ENCODE peak calls at places on chromosomes 12 and 14, in six cellular contexts. C is endothelial cell of umbilical vein, M is K562, K is A549, G is HepG2, F is H1. W is an unnamed sample.

GRCh38 chr14:104085032-104085888 is at the start of gene ASPG:
- DNase-seq in C (no peak), M (peak), K (peak), G (no peak), F (peak), W (peak)

GRCh38 chr14:64951724-64952123 is 9.2 kb upstream of the GPX2 start:
- DNase-seq in C (no peak), M (no peak), K (no peak), G (no peak), F (no peak), W (no peak)

GRCh38 chr12:5965950-5966383 is 20.9 kb upstream of the ANO2 start:
- DNase-seq in C (peak), M (peak), K (peak), G (peak), F (peak), W (peak)

GRCh38 chr12:51977320-51977753 is 25.8 kb downstream of the ACVR1B start:
- DNase-seq in C (no peak), M (no peak), K (no peak), G (peak), F (no peak), W (no peak)

GRCh38 chr14:90451953-90452352 is 55.1 kb downstream of the CALM1 start:
- DNase-seq in C (no peak), M (no peak), K (no peak), G (no peak), F (no peak), W (no peak)

GRCh38 chr14:63893701-63894458 is 41.1 kb downstream of the SYNE2 start:
- DNase-seq in C (peak), M (no peak), K (no peak), G (no peak), F (no peak), W (no peak)

GRCh38 chr12:108930756-108931155 is 50.9 kb downstream of the DAO start:
- DNase-seq in C (no peak), M (no peak), K (no peak), G (no peak), F (no peak), W (no peak)

GRCh38 chr12:6229823-6230222 is 29.6 kb downstream of the CD9 start:
- DNase-seq in C (peak), M (no peak), K (no peak), G (peak), F (no peak), W (no peak)

GRCh38 chr12:51847830-51848727 is at the start of gene FIGNL2:
- DNase-seq in C (peak), M (peak), K (peak), G (no peak), F (peak), W (peak)

GRCh38 chr14:88352299-88353097 is 29.4 kb upstream of the KCNK10 start:
- DNase-seq in C (no peak), M (no peak), K (no peak), G (no peak), F (no peak), W (no peak)

GRCh38 chr14:39025810-39026627 is 77.0 kb downstream of the SEC23A start:
- DNase-seq in C (peak), M (no peak), K (no peak), G (peak), F (no peak), W (no peak)

GRCh38 chr12:132390287-132391076 is 61.1 kb upstream of the GALNT9 start:
- DNase-seq in C (no peak), M (no peak), K (no peak), G (no peak), F (no peak), W (no peak)

GRCh38 chr14:21987937-21988336 is 314.3 kb upstream of the OR4E1 start:
- DNase-seq in C (peak), M (peak), K (peak), G (peak), F (no peak), W (peak)
- TF ChIP-seq CTCF in C (peak), M (peak), K (peak), G (peak), F (no peak), W (peak)

GRCh38 chr12:95215925-95216324 is 1.3 kb downstream of the FGD6 start:
- DNase-seq in C (peak), M (no peak), K (peak), G (peak), F (no peak), W (no peak)
- TF ChIP-seq JUN in C (no peak), M (no peak), K (no peak), G (no peak), F (no peak), W (no peak)

DNA sequence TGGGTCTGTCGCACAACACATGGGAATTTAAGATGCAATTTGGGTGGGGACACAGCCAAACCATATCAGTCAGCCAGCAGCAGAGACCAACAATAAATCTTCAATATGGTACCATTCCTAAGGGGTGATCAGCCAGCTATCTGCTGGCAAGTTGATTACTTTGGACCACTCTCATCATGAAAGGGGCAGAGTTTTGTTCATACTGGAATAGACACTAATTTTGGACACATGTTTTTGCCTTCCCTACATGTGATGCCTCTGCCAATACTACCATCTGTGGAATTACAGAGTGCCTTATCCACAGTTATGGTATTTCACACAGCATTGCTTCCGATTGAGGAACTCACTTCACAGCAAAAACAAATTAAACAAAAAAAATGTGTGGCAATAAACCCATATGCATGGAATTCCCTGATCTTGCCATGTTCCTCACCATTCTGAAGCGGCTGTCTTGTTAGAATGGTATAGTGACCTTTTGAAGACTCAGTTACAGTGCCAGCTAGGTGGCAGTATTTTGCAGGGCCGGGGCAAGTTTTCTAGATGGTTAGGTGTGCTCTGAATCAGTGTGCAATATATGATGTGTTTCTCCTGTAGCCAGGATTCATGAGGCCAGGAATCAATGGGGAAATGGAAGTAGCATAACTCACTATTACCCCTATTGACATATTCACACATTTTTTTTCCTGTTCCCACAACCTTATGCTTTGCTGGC is 179.0 kb upstream of the IGF1 start:
- DNase-seq in C (no peak), M (no peak), K (no peak), G (no peak), F (no peak), W (no peak)
- TF ChIP-seq CTCF in C (no peak), M (no peak), K (no peak), G (peak), F (no peak), W (no peak)

GRCh38 chr14:94129758-94130414 is 482 bp upstream of the IFI27L2 start:
- DNase-seq in C (peak), M (peak), K (peak), G (no peak), F (peak), W (no peak)
- TF ChIP-seq JUN in C (no peak), M (no peak), K (no peak), G (no peak), F (no peak), W (no peak)

GRCh38 chr12:48787791-48788521 is 933 bp downstream of the ADCY6 start:
- DNase-seq in C (no peak), M (no peak), K (no peak), G (no peak), F (peak), W (no peak)
- TF ChIP-seq CTCF in C (no peak), M (no peak), K (no peak), G (no peak), F (no peak), W (no peak)

GRCh38 chr12:79451365-79451764 is 239.4 kb downstream of the PAWR start:
- DNase-seq in C (no peak), M (no peak), K (no peak), G (no peak), F (no peak), W (no peak)
- TF ChIP-seq JUN in C (no peak), M (no peak), K (no peak), G (no peak), F (no peak), W (no peak)

GRCh38 chr14:23013056-23014054 is 3.4 kb upstream of the C14orf93 start:
- DNase-seq in C (no peak), M (no peak), K (no peak), G (no peak), F (no peak), W (no peak)
- TF ChIP-seq CTCF in C (no peak), M (no peak), K (no peak), G (no peak), F (no peak), W (no peak)

GRCh38 chr12:124130717-124131670 is 158.0 kb downstream of the ZNF664 start:
- DNase-seq in C (no peak), M (no peak), K (peak), G (peak), F (no peak), W (peak)
- TF ChIP-seq JUN in C (no peak), M (no peak), K (no peak), G (peak), F (no peak), W (no peak)

DNA sequence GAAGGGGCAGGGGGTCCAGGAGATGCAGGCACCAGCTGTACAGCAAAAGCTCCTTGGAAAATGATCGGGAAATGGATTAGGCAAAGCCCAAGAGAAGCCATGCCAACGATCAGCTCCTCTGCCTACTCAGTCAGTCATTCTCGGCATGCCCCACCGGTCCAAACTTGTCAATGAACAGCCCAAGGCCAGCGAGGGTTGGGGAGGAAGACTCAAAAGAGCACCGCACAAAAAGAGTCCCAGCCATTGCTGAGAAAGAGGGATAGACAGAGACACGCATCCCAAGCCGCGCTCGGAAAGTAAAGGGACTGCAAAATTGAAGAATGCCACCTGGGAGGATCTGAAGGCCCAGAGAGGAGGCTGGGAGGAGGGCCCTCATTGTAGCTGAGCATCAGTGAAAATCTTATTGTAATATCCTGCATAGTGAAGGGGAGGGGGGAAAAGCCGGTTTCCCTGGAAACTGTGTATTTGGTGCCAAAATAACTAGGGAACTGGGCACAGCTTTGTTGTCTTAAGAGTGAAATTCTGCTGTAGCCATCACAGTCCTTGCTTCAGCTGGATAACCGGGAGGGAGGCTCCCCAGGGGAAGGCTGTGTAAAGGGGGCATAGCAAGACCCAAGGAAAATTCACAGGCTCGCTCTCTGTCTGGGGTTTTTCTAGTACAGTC is 4.7 kb downstream of the KDM2B start:
- DNase-seq in C (no peak), M (no peak), K (no peak), G (no peak), F (no peak), W (no peak)
- TF ChIP-seq CTCF in C (no peak), M (no peak), K (no peak), G (no peak), F (no peak), W (no peak)

W was measured in WTC11.